ENCODE peak calls at places on chromosomes 4 and X, in ten cellular contexts. H is M059J; C is NCI-H82; M is mucosa of gallbladder; N is stimulated activated CD8-positive, alpha-beta memory T cell treated with anti-CD3 and anti-CD28 coated beads, Interleukin-15, amount 100 ng/mL, for 4 hours; A is coronary artery; B is non-pigmented ciliary epithelial cell; S is fibroblast of the aortic adventitia; J is NCI-H1930; I is NCI-H226. Z is an unnamed sample.
A peak's percentile ranks its signal among the peaks of the same experiment; 100 is the strongest.

GRCh38 chrX:77628294-77629025 is 157.6 kb downstream of the ATRX start:
- DNase-seq in H (peak; percentile 3), C (no peak), M (no peak), N (no peak), A (no peak), B (no peak), S (peak; percentile 25), J (no peak), I (no peak), Z (no peak)

GRCh38 chr4:35125995-35126712 is 1118.2 kb downstream of the ARAP2 start:
- DNase-seq in H (no peak), C (peak; percentile 17), M (peak; percentile 91), N (no peak), A (no peak), B (no peak), S (no peak), J (no peak), I (peak; percentile 48), Z (no peak)

GRCh38 chr4:53717064-53717549 is 125.8 kb upstream of the LNX1 start:
- DNase-seq in H (no peak), C (no peak), M (no peak), N (no peak), A (no peak), B (no peak), S (no peak), J (no peak), I (no peak), Z (no peak)

GRCh38 chr4:2303121-2303685 is 41.3 kb upstream of the MXD4 start:
- DNase-seq in H (no peak), C (no peak), M (no peak), N (no peak), A (no peak), B (no peak), S (no peak), J (no peak), I (no peak), Z (no peak)

GRCh38 chr4:48243429-48243828 is 26.2 kb downstream of the TEC start:
- DNase-seq in H (no peak), C (no peak), M (no peak), N (no peak), A (no peak), B (no peak), S (no peak), J (no peak), I (no peak), Z (no peak)

GRCh38 chr4:48105230-48105629 is 28.8 kb downstream of the TXK start:
- DNase-seq in H (no peak), C (no peak), M (no peak), N (no peak), A (no peak), B (no peak), S (no peak), J (no peak), I (no peak), Z (no peak)

GRCh38 chrX:134661295-134661694 is 3.0 kb upstream of the PLAC1 start:
- DNase-seq in H (no peak), C (no peak), M (no peak), N (no peak), A (no peak), B (no peak), S (no peak), J (no peak), I (no peak), Z (no peak)

GRCh38 chrX:47360423-47361179 is 9.8 kb upstream of the ZNF157 start:
- DNase-seq in H (no peak), C (no peak), M (no peak), N (no peak), A (no peak), B (no peak), S (no peak), J (no peak), I (no peak), Z (no peak)

GRCh38 chrX:94178145-94178790 is 504.3 kb downstream of the FAM133A start:
- DNase-seq in H (peak; percentile 58), C (no peak), M (no peak), N (no peak), A (no peak), B (no peak), S (no peak), J (no peak), I (no peak), Z (no peak)

GRCh38 chr4:145285928-145286327 is 105.5 kb upstream of the OTUD4 start:
- DNase-seq in H (peak; percentile 36), C (no peak), M (no peak), N (no peak), A (no peak), B (no peak), S (no peak), J (no peak), I (no peak), Z (no peak)

GRCh38 chr4:40984051-40984450 is 230.3 kb downstream of the APBB2 start:
- DNase-seq in H (peak; percentile 38), C (no peak), M (peak; percentile 82), N (no peak), A (no peak), B (no peak), S (no peak), J (no peak), I (no peak), Z (no peak)

GRCh38 chrX:85501349-85501748 is 121.9 kb upstream of the POF1B start:
- DNase-seq in H (no peak), C (no peak), M (no peak), N (no peak), A (no peak), B (no peak), S (no peak), J (no peak), I (no peak), Z (no peak)

GRCh38 chr4:159766241-159766640 is 663.4 kb downstream of the RAPGEF2 start:
- DNase-seq in H (no peak), C (no peak), M (no peak), N (no peak), A (no peak), B (no peak), S (no peak), J (no peak), I (no peak), Z (no peak)

Z was measured in GM13977.